ENCODE peak calls at places on chromosomes 4 and X, in five cellular contexts. I is nephron progenitor cell, K is NCI-H1105, Y is mesendoderm, T is GM12892. N is an unnamed sample.

GRCh38 chr4:112520598-112521122 is 4.7 kb upstream of the NEUROG2 start:
- DNase-seq in Y (peak), T (no peak), K (no peak), I (peak), N (no peak)

GRCh38 chr4:23717528-23718248 is 172.2 kb downstream of the PPARGC1A start:
- DNase-seq in T (no peak), I (no peak), Y (peak), K (no peak), N (no peak)

GRCh38 chr4:110087116-110087708 is 111.2 kb downstream of the ELOVL6 start:
- DNase-seq in I (no peak), T (no peak), K (peak), Y (no peak), N (no peak)

GRCh38 chrX:140821280-140821679 is 111.7 kb downstream of the LINC00632 start:
- DNase-seq in K (no peak), Y (peak), T (no peak), I (no peak), N (no peak)

GRCh38 chr4:37453361-37454262 is 209.1 kb downstream of the NWD2 start:
- DNase-seq in I (peak), T (peak), Y (peak), K (peak), N (no peak)

GRCh38 chr4:187541666-187542065 is 453.9 kb upstream of the ZFP42 start:
- DNase-seq in I (no peak), K (no peak), Y (no peak), T (no peak), N (no peak)

GRCh38 chr4:167883271-167883670 is 209.1 kb upstream of the ANXA10 start:
- DNase-seq in Y (no peak), I (no peak), T (no peak), K (no peak), N (no peak)

GRCh38 chr4:116066711-116067245 is 953.4 kb upstream of the NDST4 start:
- DNase-seq in K (no peak), Y (peak), I (no peak), T (no peak), N (no peak)

GRCh38 chr4:87525636-87526035 is 3.5 kb downstream of the SPARCL1 start:
- DNase-seq in K (no peak), T (no peak), I (no peak), Y (no peak), N (no peak)

GRCh38 chr4:5361968-5362367 is 310.7 kb downstream of the STK32B start:
- DNase-seq in T (no peak), Y (peak), I (peak), K (no peak), N (no peak)

GRCh38 chr4:80096175-80096850 is 23.3 kb upstream of the ANTXR2 start:
- DNase-seq in I (no peak), K (no peak), T (no peak), Y (peak), N (no peak)

GRCh38 chr4:151667025-151667424 is 93.8 kb downstream of the GATB start:
- DNase-seq in K (no peak), I (no peak), Y (no peak), T (no peak), N (no peak)

GRCh38 chr4:87560802-87561201 is 31.6 kb upstream of the SPARCL1 start:
- DNase-seq in Y (no peak), I (no peak), K (no peak), T (no peak), N (no peak)

GRCh38 chr4:186758929-186759682 is 35.5 kb upstream of the FAT1 start:
- DNase-seq in T (no peak), Y (no peak), K (no peak), I (no peak), N (no peak)

GRCh38 chr4:135515295-135515694 is 1313.7 kb upstream of the PABPC4L start:
- DNase-seq in T (no peak), Y (no peak), K (no peak), I (no peak), N (no peak)

GRCh38 chr4:26150948-26151347 is 169.9 kb upstream of the RBPJ start:
- DNase-seq in I (no peak), Y (no peak), T (no peak), K (no peak), N (no peak)

GRCh38 chrX:155434906-155435743 is 23.3 kb downstream of the F8A3 start:
- DNase-seq in T (no peak), I (no peak), K (no peak), Y (no peak), N (no peak)

GRCh38 chr4:8837181-8837811 is 34.3 kb downstream of the HMX1 start:
- DNase-seq in K (no peak), T (peak), Y (peak), I (no peak), N (no peak)

GRCh38 chr4:69717778-69718177 is 42.6 kb downstream of the SULT1B1 start:
- DNase-seq in T (no peak), Y (no peak), K (no peak), I (no peak), N (no peak)

GRCh38 chrX:48997455-48997854 is 4.6 kb downstream of the GRIPAP1 start:
- DNase-seq in K (no peak), Y (no peak), T (no peak), I (no peak), N (no peak)

GRCh38 chrX:153638436-153639176 is 8.4 kb upstream of the DUSP9 start:
- DNase-seq in K (no peak), Y (no peak), I (no peak), T (no peak), N (no peak)

GRCh38 chr4:172042714-172043114 is 229.5 kb downstream of the GALNTL6 start:
- DNase-seq in K (peak), Y (no peak), T (no peak), I (no peak), N (no peak)

GRCh38 chrX:109614951-109615350 is 10.0 kb downstream of the KCNE5 start:
- DNase-seq in I (no peak), K (no peak), T (no peak), Y (peak), N (no peak)

GRCh38 chrX:153433781-153434285 is 12.0 kb downstream of the TREX2 start:
- DNase-seq in T (no peak), I (no peak), K (no peak), Y (no peak), N (no peak)

GRCh38 chrX:8783100-8784098 is 17.8 kb downstream of the FAM9A start:
- DNase-seq in K (no peak), Y (peak), I (peak), T (no peak), N (no peak)

GRCh38 chr4:108854781-108855180 is 91.9 kb upstream of the ETNPPL start:
- DNase-seq in K (no peak), T (no peak), I (no peak), Y (no peak), N (no peak)

N was measured in GM18507.